ENCODE peak calls at places on chromosomes 16 and 17, in six cellular contexts. D is prostate gland, Z is upper lobe of left lung, U is suprapubic skin, A is heart left ventricle, Q is esophagus squamous epithelium. Y is an unnamed sample.

GRCh38 chr17:7043544-7044268 is at the start of gene SLC16A11:
- DNase-seq in D (no peak), Z (peak), U (peak), A (peak), Q (no peak), Y (peak)

GRCh38 chr17:45149669-45150603 is 1.7 kb downstream of the HEXIM1 start:
- DNase-seq in D (peak), Z (peak), U (peak), A (peak), Q (no peak), Y (peak)

GRCh38 chr16:48536600-48537200 is 73.3 kb downstream of the N4BP1 start:
- DNase-seq in D (no peak), Z (no peak), U (no peak), A (no peak), Q (no peak), Y (no peak)

GRCh38 chr17:65742433-65743312 is 181.2 kb upstream of the AXIN2 start:
- DNase-seq in D (no peak), Z (no peak), U (no peak), A (no peak), Q (no peak), Y (no peak)

GRCh38 chr17:80295559-80295958 is 34.9 kb downstream of the RNF213 start:
- DNase-seq in D (no peak), Z (no peak), U (no peak), A (no peak), Q (no peak), Y (no peak)

GRCh38 chr17:80981062-80981902 is 10.4 kb upstream of the CHMP6 start:
- DNase-seq in D (no peak), Z (peak), U (no peak), A (no peak), Q (no peak), Y (no peak)

GRCh38 chr16:35908942-35909341 is 2449.5 kb downstream of the TP53TG3F start:
- DNase-seq in D (no peak), Z (no peak), U (no peak), A (no peak), Q (no peak), Y (no peak)

GRCh38 chr17:65431116-65431515 is 130.3 kb downstream of the AXIN2 start:
- DNase-seq in D (no peak), Z (no peak), U (no peak), A (no peak), Q (no peak), Y (no peak)

GRCh38 chr16:911101-911500 is 59.7 kb downstream of the LMF1 start:
- DNase-seq in D (no peak), Z (peak), U (no peak), A (no peak), Q (no peak), Y (no peak)

GRCh38 chr17:52384695-52385094 is 226.2 kb upstream of the CA10 start:
- DNase-seq in D (no peak), Z (no peak), U (no peak), A (no peak), Q (no peak), Y (no peak)

GRCh38 chr16:62891-63290 is 9.3 kb downstream of the SNRNP25 start:
- DNase-seq in D (no peak), Z (peak), U (no peak), A (no peak), Q (no peak), Y (no peak)

GRCh38 chr16:66471696-66472393 is 44.8 kb downstream of the BEAN1 start:
- DNase-seq in D (no peak), Z (no peak), U (peak), A (no peak), Q (no peak), Y (peak)

GRCh38 chr16:15581127-15581815 is 61.7 kb downstream of the MARF1 start:
- DNase-seq in D (no peak), Z (no peak), U (no peak), A (no peak), Q (no peak), Y (no peak)

GRCh38 chr16:27402964-27403600 is 1.1 kb downstream of the IL21R start:
- DNase-seq in D (no peak), Z (no peak), U (no peak), A (no peak), Q (no peak), Y (peak)

GRCh38 chr17:57363580-57363979 is 107.3 kb downstream of the MSI2 start:
- DNase-seq in D (no peak), Z (no peak), U (no peak), A (no peak), Q (no peak), Y (no peak)

GRCh38 chr17:74754832-74755231 is 6.4 kb downstream of the NHERF1 start:
- DNase-seq in D (no peak), Z (no peak), U (no peak), A (no peak), Q (no peak), Y (no peak)

GRCh38 chr16:84117482-84117843 is 721 bp upstream of the MBTPS1 start:
- DNase-seq in D (no peak), Z (no peak), U (no peak), A (no peak), Q (no peak), Y (no peak)

GRCh38 chr16:71412270-71413160 is 29.3 kb downstream of the TLE7 start:
- DNase-seq in D (peak), Z (peak), U (no peak), A (peak), Q (no peak), Y (peak)

GRCh38 chr17:34760931-34761500 is 181.6 kb downstream of the TMEM132E start:
- DNase-seq in D (no peak), Z (no peak), U (peak), A (no peak), Q (no peak), Y (peak)

GRCh38 chr16:19348578-19349315 is 63.2 kb downstream of the CLEC19A start:
- DNase-seq in D (no peak), Z (peak), U (no peak), A (no peak), Q (no peak), Y (no peak)

GRCh38 chr17:28370035-28370743 is at the start of gene VTN:
- DNase-seq in D (no peak), Z (no peak), U (no peak), A (peak), Q (no peak), Y (no peak)

GRCh38 chr16:84449156-84450140 is 55.0 kb downstream of the MEAK7 start:
- DNase-seq in D (peak), Z (peak), U (peak), A (no peak), Q (no peak), Y (peak)

GRCh38 chr16:68539704-68540370 is 746 bp downstream of the ZFP90 start:
- DNase-seq in D (no peak), Z (no peak), U (no peak), A (no peak), Q (no peak), Y (no peak)

GRCh38 chr17:47905221-47905733 is 9.2 kb downstream of the SP2 start:
- DNase-seq in D (peak), Z (no peak), U (no peak), A (peak), Q (no peak), Y (no peak)

GRCh38 chr16:88769617-88770458 is 15.2 kb downstream of the PIEZO1 start:
- DNase-seq in D (peak), Z (peak), U (no peak), A (no peak), Q (no peak), Y (no peak)

GRCh38 chr17:49371178-49371834 is 9.3 kb upstream of the ZNF652 start:
- DNase-seq in D (peak), Z (no peak), U (peak), A (no peak), Q (no peak), Y (peak)

GRCh38 chr17:71315568-71315967 is 805.3 kb upstream of the SOX9 start:
- DNase-seq in D (no peak), Z (no peak), U (no peak), A (no peak), Q (no peak), Y (no peak)

GRCh38 chr16:8572919-8573724 is 17.2 kb downstream of the TMEM114 start:
- DNase-seq in D (no peak), Z (no peak), U (no peak), A (no peak), Q (no peak), Y (peak)

GRCh38 chr16:66207139-66207863 is 159.2 kb upstream of the CDH5 start:
- DNase-seq in D (no peak), Z (no peak), U (no peak), A (no peak), Q (no peak), Y (no peak)

DNA sequence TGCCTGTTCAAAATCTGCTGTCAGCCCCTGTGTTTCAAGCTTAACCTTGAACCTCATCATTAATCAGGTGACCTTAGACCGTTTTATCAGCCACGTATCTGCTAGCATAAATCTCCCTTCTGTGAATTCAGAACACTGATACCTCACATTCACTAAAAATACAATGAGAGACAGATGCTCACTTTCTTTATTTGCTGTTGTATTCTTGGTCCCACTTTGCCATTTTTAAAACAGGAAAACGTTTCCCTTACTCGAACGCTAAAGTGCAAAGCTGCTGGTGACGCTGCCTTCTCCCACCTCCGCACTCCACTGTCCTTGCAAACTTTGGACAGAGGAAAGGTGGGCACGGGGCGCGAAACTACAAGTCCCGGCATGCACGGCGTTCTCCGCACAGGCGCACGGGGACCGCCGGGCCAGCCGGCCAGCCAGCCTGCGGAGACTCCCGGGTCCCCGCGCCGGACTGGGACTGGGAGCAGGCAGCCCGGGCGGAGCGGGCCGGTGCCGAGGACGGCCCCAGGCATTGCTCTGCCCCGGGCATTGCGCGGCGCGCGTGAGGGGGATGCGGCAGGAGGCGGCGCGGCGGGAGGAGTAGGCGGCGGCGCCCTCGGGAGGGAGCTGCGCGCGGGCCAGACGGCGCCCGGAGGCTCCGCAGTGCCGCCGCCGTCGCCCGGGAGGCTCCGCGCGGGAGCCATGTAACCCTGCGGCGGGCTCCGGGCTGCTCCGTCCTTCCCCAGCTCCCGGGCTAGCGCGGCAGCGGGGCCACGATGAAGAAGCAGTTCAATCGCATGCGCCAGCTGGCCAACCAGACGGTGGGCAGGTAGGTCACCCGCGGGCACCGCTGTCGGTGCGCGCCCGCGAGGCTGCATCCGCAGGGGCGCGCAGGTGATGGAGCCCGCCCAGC is at the start of gene ARHGAP44:
- DNase-seq in D (peak), Z (peak), U (no peak), A (peak), Q (no peak), Y (peak)
- TF ChIP-seq POLR2A in D (peak), Z (peak), U (no peak), A (peak), Q (no peak), Y (no peak)

DNA sequence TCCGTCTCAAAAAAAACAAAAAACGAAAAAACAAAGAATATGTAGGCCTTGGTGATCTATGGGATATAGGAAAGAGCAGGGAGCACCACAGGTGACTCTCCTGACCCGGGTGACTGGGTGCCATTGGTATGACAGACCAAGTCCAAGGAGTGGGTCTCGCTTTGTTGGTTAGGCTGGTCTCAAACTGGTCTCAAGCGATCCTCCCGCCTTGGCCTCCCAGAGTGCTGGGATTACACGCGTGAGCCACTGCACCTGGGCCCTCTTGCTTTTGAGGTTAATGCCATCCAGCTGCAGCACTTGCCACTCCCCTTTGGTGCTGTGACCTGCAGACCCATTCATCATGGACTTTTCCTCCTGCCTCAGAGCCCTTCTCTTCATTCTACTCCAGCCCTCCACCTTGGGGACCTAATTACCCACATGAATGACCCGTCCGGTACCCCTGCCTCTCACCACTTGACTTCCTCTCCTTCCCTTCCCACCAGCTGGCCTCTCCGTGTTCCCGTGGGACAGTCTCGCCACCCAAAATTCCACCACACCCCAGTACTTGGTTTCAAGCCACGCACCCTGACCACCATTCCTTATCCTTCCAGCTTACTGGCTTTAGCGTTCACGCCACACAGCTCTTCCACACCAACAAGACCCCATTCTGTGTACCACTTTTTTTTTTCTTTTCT is 3.2 kb upstream of the UBE2G1 start:
- DNase-seq in D (no peak), Z (no peak), U (no peak), A (no peak), Q (no peak), Y (no peak)
- H3K4me3 ChIP-seq in D (no peak), Z (no peak), U (no peak), A (no peak), Q (no peak), Y (no peak)

DNA sequence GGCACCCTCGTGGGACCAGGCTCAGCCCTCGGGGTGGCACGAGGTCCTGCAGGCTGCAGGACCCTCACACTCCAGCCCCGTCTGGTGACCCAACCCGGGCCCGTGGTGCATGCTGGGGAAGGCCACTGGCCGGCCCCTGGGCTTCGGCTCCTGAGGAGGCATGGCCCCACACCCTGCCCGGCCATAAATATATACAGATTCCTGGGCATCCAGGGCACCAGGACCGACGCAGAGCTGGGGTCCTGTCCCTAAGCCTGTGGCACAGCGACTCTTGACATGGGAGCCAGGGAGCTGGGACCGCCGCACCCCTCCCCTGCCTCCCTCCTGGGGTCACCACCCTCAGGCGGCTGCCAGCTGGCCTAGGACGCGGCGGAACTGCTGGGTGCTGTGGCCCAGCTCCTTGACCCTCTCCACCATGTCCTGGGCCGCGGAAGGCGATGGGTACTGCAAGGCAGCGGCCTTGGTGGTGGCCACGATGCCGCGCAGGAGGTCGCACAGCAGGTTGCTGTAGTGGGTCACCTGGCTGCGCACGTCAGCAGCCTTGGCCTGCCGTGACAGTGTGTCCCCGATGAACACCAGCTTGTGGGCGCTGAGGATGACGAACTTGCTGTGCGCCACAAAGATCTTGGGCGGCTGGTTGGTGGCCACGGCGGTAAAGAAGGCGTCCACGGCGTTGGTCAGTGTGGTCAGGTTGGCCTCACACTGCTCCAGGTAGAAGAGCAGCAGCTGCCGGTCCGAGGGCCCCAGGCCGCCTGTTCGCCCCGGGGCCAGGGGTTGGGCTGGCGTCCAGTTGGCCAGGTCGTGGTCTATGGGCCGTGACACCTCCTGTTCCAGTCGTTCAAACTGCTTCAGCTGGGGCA is 10.6 kb downstream of the CTRB1 start:
- DNase-seq in D (no peak), Z (peak), U (no peak), A (no peak), Q (no peak), Y (no peak)
- TF ChIP-seq POLR2A in D (no peak), Z (no peak), U (no peak), A (no peak), Q (no peak), Y (no peak)

DNA sequence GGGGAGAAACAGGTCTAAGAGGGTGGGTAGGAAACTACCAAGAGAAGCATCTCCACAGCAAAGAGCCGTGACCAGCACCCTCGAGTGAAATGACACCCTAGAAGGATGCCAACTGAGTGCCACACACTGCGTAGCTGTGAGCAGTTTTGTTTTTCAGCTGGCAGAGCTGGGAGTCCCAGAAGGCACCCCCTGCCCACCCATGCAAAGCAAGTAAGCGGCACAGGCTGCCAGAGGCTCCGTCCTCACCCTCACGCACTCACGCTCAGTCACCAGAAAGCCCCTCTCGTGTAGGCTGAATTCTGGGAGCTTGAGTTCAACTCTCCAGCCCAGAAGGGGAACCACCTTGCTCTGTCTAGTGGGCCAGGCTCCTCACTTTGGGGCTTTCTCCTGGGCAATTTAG is 146.0 kb downstream of the GAS7 start:
- DNase-seq in D (no peak), Z (no peak), U (no peak), A (no peak), Q (no peak), Y (no peak)
- H3K4me3 ChIP-seq in D (no peak), Z (no peak), U (no peak), A (no peak), Q (no peak), Y (no peak)

DNA sequence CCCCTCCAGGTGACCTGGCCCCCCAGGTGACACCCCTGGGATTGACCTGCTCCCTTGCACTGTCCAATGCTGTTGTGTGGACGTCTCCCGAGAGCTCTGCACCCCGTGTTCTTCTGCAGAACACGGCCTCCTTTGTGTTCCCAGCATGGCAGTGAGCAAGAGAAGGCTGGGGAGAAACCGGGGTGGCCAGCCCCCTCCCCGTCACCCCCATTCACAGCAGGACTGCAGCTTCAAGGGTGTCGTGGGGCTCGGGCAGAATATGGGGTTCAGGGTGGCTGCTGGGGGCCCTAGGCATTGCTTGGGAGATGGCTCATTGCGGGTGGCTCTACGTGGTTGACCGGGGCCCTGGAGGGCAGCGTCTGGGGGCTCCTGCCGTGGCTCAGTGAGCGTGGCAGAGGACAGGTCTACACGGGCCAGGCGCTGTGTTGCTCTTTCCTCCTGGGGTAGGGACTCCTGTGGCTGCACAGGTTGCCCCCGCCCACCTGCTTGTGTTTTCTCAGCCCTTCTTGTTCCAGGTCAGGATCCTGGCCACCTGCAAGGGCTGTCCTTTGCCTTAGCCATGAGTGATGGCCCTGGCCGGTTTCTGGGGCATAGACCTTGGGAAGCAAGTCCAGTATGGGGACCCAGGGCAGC is 12.5 kb downstream of the GSE1 start:
- DNase-seq in D (no peak), Z (peak), U (no peak), A (no peak), Q (no peak), Y (no peak)
- TF ChIP-seq POLR2A in D (no peak), Z (no peak), U (no peak), A (no peak), Q (no peak), Y (no peak)

GRCh38 chr17:83083368-83084201 is 4.2 kb downstream of the METRNL start:
- DNase-seq in D (no peak), Z (peak), U (no peak), A (no peak), Q (no peak), Y (peak)

GRCh38 chr17:83085103-83085502 is 5.7 kb downstream of the METRNL start:
- DNase-seq in D (no peak), Z (peak), U (no peak), A (no peak), Q (no peak), Y (no peak)

GRCh38 chr17:83082899-83083367 is 3.5 kb downstream of the METRNL start:
- DNase-seq in D (no peak), Z (peak), U (no peak), A (no peak), Q (no peak), Y (peak)

GRCh38 chr17:83084621-83085056 is 5.2 kb downstream of the METRNL start:
- DNase-seq in D (no peak), Z (peak), U (no peak), A (no peak), Q (no peak), Y (no peak)

DNA sequence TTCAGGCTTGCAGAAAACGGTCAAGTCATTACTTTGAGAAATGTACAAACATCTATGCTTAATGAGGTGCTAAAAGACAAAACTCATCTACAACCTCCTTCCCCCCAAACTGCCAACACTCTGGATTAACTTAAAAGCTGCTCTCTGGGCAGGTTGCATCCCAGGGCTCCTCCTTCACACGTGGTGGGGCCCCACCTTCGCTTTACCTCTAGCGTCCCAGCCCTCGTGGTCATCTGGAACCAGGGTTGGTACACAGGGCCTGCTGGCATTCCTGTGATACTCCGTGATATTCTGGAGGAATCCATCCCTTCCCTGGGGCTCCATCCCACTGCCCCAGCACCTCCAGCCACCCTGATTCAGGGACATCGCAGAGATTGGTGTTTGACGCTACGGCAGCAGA is 4.8 kb downstream of the METRNL start:
- DNase-seq in D (no peak), Z (no peak), U (no peak), A (no peak), Q (no peak), Y (no peak)
- H3K4me3 ChIP-seq in D (no peak), Z (no peak), U (peak), A (no peak), Q (no peak), Y (no peak)